ENCODE peak calls at places on chromosomes 13 and 19, in seven cellular contexts. B, M, X, C, E, U and N are unnamed samples. For H3K9me3, the result is how much of the 10 kb centered on the place peaks cover.

GRCh38 chr13:82480415-82480814 is 1401.9 kb downstream of the SLITRK1 start:
- DNase-seq in B (peak), M (no peak), X (no peak), C (no peak), E (no peak), U (no peak), N (no peak)

GRCh38 chr19:13441810-13442512 is 64.3 kb downstream of the CACNA1A start:
- DNase-seq in B (peak), M (no peak), X (no peak), C (no peak), E (no peak), U (peak), N (no peak)

GRCh38 chr13:110215606-110216005 is 91.4 kb downstream of the COL4A1 start:
- DNase-seq in B (no peak), M (no peak), X (no peak), C (no peak), E (no peak), U (no peak), N (no peak)

GRCh38 chr13:67277581-67277980 is 47.4 kb upstream of the PCDH9 start:
- DNase-seq in B (no peak), M (no peak), X (no peak), C (no peak), E (no peak), U (no peak), N (no peak)

GRCh38 chr13:74046461-74046860 is 87.7 kb downstream of the KLF12 start:
- DNase-seq in B (no peak), M (no peak), X (no peak), C (no peak), E (no peak), U (no peak), N (no peak)

GRCh38 chr19:11658954-11659353 is 61.7 kb downstream of the ZNF627 start:
- DNase-seq in B (no peak), M (no peak), X (no peak), C (no peak), E (no peak), U (no peak), N (no peak)

GRCh38 chr13:40243047-40243446 is 423.4 kb downstream of the FOXO1 start:
- DNase-seq in B (no peak), M (no peak), X (no peak), C (no peak), E (no peak), U (no peak), N (no peak)

GRCh38 chr13:30572859-30573275 is 44.9 kb upstream of the USPL1 start:
- DNase-seq in B (peak), M (no peak), X (no peak), C (no peak), E (no peak), U (no peak), N (no peak)

GRCh38 chr13:41864658-41865057 is 96.3 kb downstream of the VWA8 start:
- DNase-seq in B (no peak), M (no peak), X (no peak), C (no peak), E (no peak), U (no peak), N (no peak)

GRCh38 chr13:19156013-19156825 is 25.4 kb downstream of the TUBA3C start:
- DNase-seq in B (no peak), M (no peak), X (no peak), C (no peak), E (no peak), U (no peak), N (no peak)

GRCh38 chr13:66114127-66114526 is 1116.0 kb downstream of the PCDH9 start:
- DNase-seq in B (no peak), M (no peak), X (no peak), C (no peak), E (no peak), U (no peak), N (no peak)

GRCh38 chr13:24050292-24050711 is 110.2 kb upstream of the SPATA13 start:
- DNase-seq in B (no peak), M (no peak), X (no peak), C (peak), E (no peak), U (peak), N (no peak)

GRCh38 chr19:35107541-35107939 is 8.1 kb upstream of the FXYD3 start:
- DNase-seq in B (no peak), M (no peak), X (no peak), C (no peak), E (no peak), U (peak), N (no peak)

GRCh38 chr19:1451916-1452801 is 2.2 kb downstream of the APC2 start:
- DNase-seq in B (no peak), M (no peak), X (no peak), C (peak), E (no peak), U (no peak), N (no peak)

DNA sequence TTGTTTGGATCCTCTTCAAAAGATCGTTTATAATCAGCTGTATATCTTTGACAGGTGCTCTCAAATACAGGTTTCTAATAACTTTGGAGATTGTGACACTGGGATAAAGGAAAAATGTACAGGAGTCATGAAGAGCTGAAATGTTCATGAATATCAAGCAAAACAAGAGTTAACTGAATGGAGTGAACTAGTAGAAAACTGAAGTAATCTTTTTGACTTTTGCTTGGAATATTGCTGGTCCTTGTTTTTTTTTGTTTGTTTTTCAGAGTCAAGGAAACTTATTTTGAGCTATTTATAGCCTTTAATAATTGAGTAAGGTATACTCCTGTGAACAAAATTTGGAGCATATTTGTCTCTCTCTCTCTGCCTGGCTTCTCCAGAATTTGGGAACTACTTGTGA is 25.3 kb downstream of the MED4 start:
- DNase-seq in B (no peak), M (no peak), X (no peak), C (no peak), E (no peak), U (no peak), N (no peak)
- H3K9me3 ChIP-seq in B (under half), M (under half), X (under half), C (under half), E (under half), U (half or more), N (under half)

GRCh38 chr19:328025-328505 is 16.5 kb downstream of the MIER2 start:
- DNase-seq in B (no peak), M (no peak), X (no peak), C (no peak), E (no peak), U (no peak), N (peak)
- H3K9me3 ChIP-seq in B (under half), M (under half), X (under half), C (under half), E (under half), U (under half), N (under half)

DNA sequence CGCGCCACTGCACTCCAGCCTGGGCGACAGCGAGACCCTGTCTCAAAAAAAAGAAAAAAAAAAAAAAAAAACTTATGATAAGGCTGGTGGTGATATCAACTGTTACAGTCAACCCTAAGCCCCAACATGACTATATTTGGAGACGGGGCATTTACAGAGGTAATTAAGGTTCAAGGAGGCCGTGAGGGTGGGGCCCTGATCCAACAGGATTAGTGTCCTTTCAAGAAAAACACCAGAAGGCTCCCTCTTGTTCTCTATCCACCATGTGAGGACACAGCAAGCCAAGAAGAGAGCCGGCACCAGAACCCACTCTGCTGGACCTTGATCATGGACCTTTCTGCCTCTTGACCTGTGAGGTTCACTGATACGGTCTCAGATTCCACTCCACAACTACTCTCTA is 14.1 kb downstream of the MIER2 start:
- DNase-seq in B (no peak), M (no peak), X (no peak), C (no peak), E (no peak), U (no peak), N (peak)
- H3K9me3 ChIP-seq in B (under half), M (under half), X (under half), C (under half), E (under half), U (under half), N (under half)

GRCh38 chr19:57719901-57720519 is 7.4 kb downstream of the ZNF671 start:
- DNase-seq in B (no peak), M (no peak), X (no peak), C (no peak), E (no peak), U (no peak), N (peak)

GRCh38 chr19:57720878-57721277 is 6.5 kb downstream of the ZNF671 start:
- DNase-seq in B (no peak), M (no peak), X (no peak), C (no peak), E (no peak), U (no peak), N (no peak)

GRCh38 chr19:57719424-57719823 is 8.0 kb downstream of the ZNF671 start:
- DNase-seq in B (no peak), M (no peak), X (no peak), C (no peak), E (no peak), U (no peak), N (no peak)
- H3K9me3 ChIP-seq in B (under half), M (half or more), X (half or more), C (under half), E (half or more), U (half or more), N (under half)

DNA sequence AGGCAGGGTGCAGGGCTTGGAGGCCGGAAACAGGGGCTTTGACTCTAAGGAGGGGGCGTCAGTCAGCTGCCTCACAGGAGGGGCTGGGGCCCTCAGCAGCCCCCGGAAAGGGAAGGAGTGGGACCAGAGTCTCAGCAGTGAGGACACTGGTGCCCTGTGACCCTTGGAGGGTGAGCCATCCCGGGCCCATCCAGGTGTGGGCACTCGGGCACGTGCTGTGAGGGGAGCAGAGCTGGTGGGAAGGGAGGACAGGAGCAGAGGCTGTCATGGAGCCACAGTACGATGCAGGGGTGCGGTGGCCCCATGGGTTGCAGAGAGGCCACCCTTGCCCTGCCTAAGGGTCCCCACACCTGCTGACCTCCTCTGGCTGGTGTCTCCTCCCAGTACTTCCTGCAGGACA is 19.1 kb upstream of the ZNF544 start:
- DNase-seq in B (no peak), M (no peak), X (no peak), C (no peak), E (no peak), U (no peak), N (no peak)
- H3K9me3 ChIP-seq in B (under half), M (half or more), X (half or more), C (under half), E (half or more), U (half or more), N (half or more)

DNA sequence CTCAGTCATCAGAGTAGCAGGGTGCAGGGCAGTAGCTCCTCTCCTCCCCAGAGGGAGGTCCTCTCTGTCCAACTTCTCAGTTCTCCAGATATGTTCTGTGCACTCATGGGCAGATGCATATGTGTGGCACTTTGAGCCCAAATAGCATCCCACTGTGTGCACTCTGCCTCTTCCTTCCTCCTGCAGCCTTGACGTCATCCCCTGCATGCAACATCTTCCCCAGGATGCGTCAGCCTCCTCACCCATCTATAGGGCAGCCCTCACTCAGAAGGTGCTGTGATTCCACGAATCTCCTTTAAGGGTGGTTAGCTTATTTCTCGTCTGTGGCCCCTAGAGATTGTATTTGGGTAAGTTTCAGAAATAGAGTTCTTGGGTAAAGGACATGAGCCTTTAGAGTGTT is 22.1 kb upstream of the CRTC1 start:
- DNase-seq in B (no peak), M (no peak), X (no peak), C (no peak), E (no peak), U (no peak), N (no peak)
- H3K9me3 ChIP-seq in B (under half), M (under half), X (under half), C (under half), E (under half), U (under half), N (under half)

GRCh38 chr13:49502954-49503353 is 7.2 kb downstream of the PHF11 start:
- DNase-seq in B (no peak), M (no peak), X (no peak), C (no peak), E (no peak), U (no peak), N (no peak)
- H3K9me3 ChIP-seq in B (under half), M (under half), X (under half), C (under half), E (under half), U (under half), N (under half)

DNA sequence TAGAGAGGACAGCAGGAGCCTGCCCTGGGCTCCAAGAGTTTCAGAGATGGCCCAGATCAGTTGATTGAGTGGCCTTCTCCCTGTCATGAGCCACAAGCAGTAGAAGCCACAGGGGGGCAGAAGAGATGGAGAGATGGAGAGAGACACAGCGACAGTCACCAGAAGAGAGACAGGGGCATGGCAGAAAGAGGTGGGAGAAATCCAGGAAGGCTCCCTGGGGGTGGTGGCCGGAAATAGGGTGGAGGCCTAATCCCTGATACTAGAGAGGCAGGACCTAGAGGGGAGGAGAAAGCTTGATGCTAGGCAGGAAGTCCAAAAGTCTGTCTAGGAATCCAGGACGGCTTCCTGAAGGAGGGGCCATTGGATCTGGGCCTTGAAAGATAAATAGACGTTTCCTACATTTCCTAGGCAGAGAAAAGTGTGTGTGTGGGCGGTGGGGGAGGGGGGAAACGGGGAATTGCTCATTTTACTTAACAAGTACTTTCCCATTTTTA is 9.6 kb upstream of the TPM4 start:
- DNase-seq in B (no peak), M (no peak), X (no peak), C (no peak), E (no peak), U (no peak), N (no peak)
- H3K9me3 ChIP-seq in B (under half), M (under half), X (under half), C (under half), E (under half), U (under half), N (under half)